ENCODE peak calls at places on chromosomes 12 and 14, in six cellular contexts. C is mammary epithelial cell, D is PC-9, U is adrenal gland, P is tibial artery, W is foreskin keratinocyte. O is an unnamed sample.

GRCh38 chr12:53930591-53931255 is 7.9 kb upstream of the HOXC13 start:
- DNase-seq in C (no peak), D (no peak), U (no peak), P (no peak), W (no peak), O (no peak)

GRCh38 chr12:52254965-52255751 is 19.3 kb upstream of the KRT86 start:
- DNase-seq in C (peak; percentile 53), D (peak; percentile 28), U (no peak), P (peak; percentile 10), W (no peak), O (no peak)

GRCh38 chr12:94262228-94263010 is 114.0 kb downstream of the PLXNC1 start:
- DNase-seq in C (peak; percentile 63), D (peak; percentile 56), U (peak; percentile 94), P (peak; percentile 94), W (peak; percentile 8), O (peak; percentile 76)

GRCh38 chr12:27635349-27635972 is 60.8 kb upstream of the REP15 start:
- DNase-seq in C (peak; percentile 46), D (no peak), U (no peak), P (no peak), W (no peak), O (peak; percentile 34)

GRCh38 chr14:22002860-22003284 is 329.3 kb upstream of the OR4E1 start:
- DNase-seq in C (no peak), D (peak; percentile 14), U (no peak), P (no peak), W (no peak), O (no peak)

GRCh38 chr12:64796205-64796845 is 28.1 kb upstream of the TBC1D30 start:
- DNase-seq in C (peak; percentile 88), D (peak; percentile 70), U (peak; percentile 76), P (no peak), W (peak; percentile 70), O (peak; percentile 80)

GRCh38 chr14:72907886-72908285 is 14.0 kb upstream of the DPF3 start:
- DNase-seq in C (peak; percentile 64), D (no peak), U (no peak), P (no peak), W (no peak), O (peak; percentile 56)

GRCh38 chr12:117842220-117842619 is 126.6 kb downstream of the KSR2 start:
- DNase-seq in C (no peak), D (no peak), U (no peak), P (no peak), W (no peak), O (no peak)

GRCh38 chr12:90237841-90238240 is 529.2 kb upstream of the ATP2B1 start:
- DNase-seq in C (no peak), D (no peak), U (no peak), P (no peak), W (no peak), O (no peak)

GRCh38 chr14:20553024-20553423 is 7.8 kb downstream of the RNASE9 start:
- DNase-seq in C (no peak), D (no peak), U (no peak), P (no peak), W (no peak), O (no peak)

GRCh38 chr12:100189241-100190012 is 11.2 kb upstream of the ACTR6 start:
- DNase-seq in C (no peak), D (no peak), U (no peak), P (no peak), W (no peak), O (no peak)

GRCh38 chr12:18970603-18971002 is 158.9 kb upstream of the PLEKHA5 start:
- DNase-seq in C (no peak), D (no peak), U (no peak), P (no peak), W (no peak), O (no peak)

GRCh38 chr12:51442324-51442723 is 17.7 kb downstream of the SLC4A8 start:
- DNase-seq in C (no peak), D (no peak), U (no peak), P (no peak), W (no peak), O (no peak)

GRCh38 chr12:96045566-96045965 is 10.2 kb upstream of the LTA4H start:
- DNase-seq in C (no peak), D (no peak), U (peak; percentile 49), P (no peak), W (no peak), O (no peak)

GRCh38 chr12:78149459-78149858 is 318.8 kb downstream of the NAV3 start:
- DNase-seq in C (no peak), D (no peak), U (no peak), P (no peak), W (no peak), O (no peak)

GRCh38 chr14:51939727-51940126 is 49.6 kb upstream of the RTRAF start:
- DNase-seq in C (no peak), D (no peak), U (no peak), P (no peak), W (no peak), O (no peak)

GRCh38 chr14:56884617-56885016 is 74.3 kb upstream of the OTX2 start:
- DNase-seq in C (no peak), D (no peak), U (no peak), P (no peak), W (no peak), O (no peak)

GRCh38 chr14:50865677-50866076 is 6.2 kb upstream of the ABHD12B start:
- DNase-seq in C (no peak), D (no peak), U (no peak), P (no peak), W (no peak), O (no peak)

GRCh38 chr12:6664902-6665301 is 2.0 kb upstream of the ING4 start:
- DNase-seq in C (no peak), D (no peak), U (no peak), P (no peak), W (no peak), O (no peak)

GRCh38 chr12:97131220-97131981 is 224.3 kb downstream of the NEDD1 start:
- DNase-seq in C (no peak), D (no peak), U (no peak), P (no peak), W (no peak), O (no peak)

GRCh38 chr14:85319998-85320397 is 209.9 kb upstream of the FLRT2 start:
- DNase-seq in C (peak; percentile 78), D (no peak), U (no peak), P (no peak), W (peak; percentile 32), O (peak; percentile 25)

GRCh38 chr12:124599074-124599999 is 31.9 kb upstream of the NCOR2 start:
- DNase-seq in C (peak; percentile 71), D (no peak), U (no peak), P (no peak), W (no peak), O (no peak)

GRCh38 chr14:92937229-92937937 is 14.4 kb downstream of the CHGA start:
- DNase-seq in C (peak; percentile 57), D (peak; percentile 50), U (no peak), P (no peak), W (no peak), O (peak; percentile 55)

GRCh38 chr12:6697584-6698351 is 2.8 kb downstream of the PIANP start:
- DNase-seq in C (peak; percentile 48), D (peak; percentile 68), U (peak; percentile 26), P (no peak), W (no peak), O (peak; percentile 57)

GRCh38 chr12:40013292-40013691 is 92.6 kb downstream of the SLC2A13 start:
- DNase-seq in C (no peak), D (no peak), U (no peak), P (no peak), W (no peak), O (no peak)

GRCh38 chr14:39025810-39026627 is 77.0 kb downstream of the SEC23A start:
- DNase-seq in C (no peak), D (no peak), U (no peak), P (no peak), W (no peak), O (no peak)

GRCh38 chr12:4771960-4772566 is 51.9 kb downstream of the GALNT8 start:
- DNase-seq in C (no peak), D (no peak), U (no peak), P (no peak), W (no peak), O (no peak)

GRCh38 chr12:114163766-114164165 is 197.6 kb upstream of the RBM19 start:
- DNase-seq in C (peak; percentile 20), D (no peak), U (peak; percentile 6), P (no peak), W (peak; percentile 2), O (peak; percentile 18)

GRCh38 chr12:70448371-70448770 is 82.3 kb downstream of the KCNMB4 start:
- DNase-seq in C (no peak), D (peak; percentile 11), U (no peak), P (no peak), W (no peak), O (no peak)

GRCh38 chr14:60651936-60652673 is 2.8 kb upstream of the SIX1 start:
- DNase-seq in C (no peak), D (no peak), U (no peak), P (no peak), W (no peak), O (no peak)

GRCh38 chr14:64891839-64892375 is 12.2 kb upstream of the SPTB start:
- DNase-seq in C (peak; percentile 43), D (peak; percentile 23), U (peak; percentile 35), P (no peak), W (peak; percentile 19), O (peak; percentile 38)

GRCh38 chr12:71129364-71129763 is 28.4 kb downstream of the TSPAN8 start:
- DNase-seq in C (no peak), D (no peak), U (no peak), P (no peak), W (no peak), O (no peak)

GRCh38 chr14:102731871-102732800 is 45.1 kb upstream of the TRAF3 start:
- DNase-seq in C (no peak), D (no peak), U (no peak), P (peak; percentile 49), W (no peak), O (no peak)
- TF ChIP-seq CTCF in C (no peak), D (no peak), U (no peak), P (no peak), W (no peak), O (no peak)

DNA sequence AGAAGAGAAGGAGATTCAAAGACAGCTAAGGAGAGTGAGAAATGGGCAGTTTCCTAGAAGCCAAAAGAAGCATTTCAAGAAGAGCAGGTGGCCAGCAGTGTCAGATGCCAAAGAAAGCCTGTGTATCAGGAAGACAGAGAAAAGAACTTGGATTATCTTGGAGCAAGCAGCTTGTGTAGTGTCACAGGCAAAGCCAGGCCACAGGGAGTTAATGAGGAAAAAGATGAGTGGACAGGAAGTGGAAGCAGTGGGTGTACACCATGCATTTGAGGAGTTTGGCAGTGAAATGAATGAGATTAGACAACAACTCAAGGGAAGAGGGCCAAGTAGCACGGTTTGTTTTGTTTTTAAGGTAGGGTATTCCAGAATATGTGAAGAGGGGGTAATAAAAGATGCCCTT is 5.6 kb upstream of the MYH7 start:
- DNase-seq in C (no peak), D (no peak), U (no peak), P (no peak), W (no peak), O (no peak)
- H3K27ac ChIP-seq in C (no peak overlapping the region), D (no peak overlapping the region), U (no peak overlapping the region), P (no peak overlapping the region), W (no peak overlapping the region), O (no peak overlapping the region)

GRCh38 chr14:33726685-33727084 is 224.2 kb downstream of the EGLN3 start:
- DNase-seq in C (no peak), D (no peak), U (no peak), P (no peak), W (no peak), O (no peak)
- TF ChIP-seq CTCF in C (no peak), D (no peak), U (no peak), P (no peak), W (no peak), O (no peak)

GRCh38 chr14:24072881-24073877 is 1.8 kb downstream of the CPNE6 start:
- DNase-seq in C (no peak), D (no peak), U (no peak), P (no peak), W (no peak), O (no peak)
- H3K27ac ChIP-seq in C (no peak overlapping the region), D (no peak overlapping the region), U (no peak overlapping the region), P (no peak overlapping the region), W (no peak overlapping the region), O (no peak overlapping the region)

GRCh38 chr12:119869720-119870119 is 7.4 kb downstream of the CIT start:
- DNase-seq in C (peak; percentile 88), D (peak; percentile 23), U (no peak), P (peak; percentile 66), W (peak; percentile 79), O (peak; percentile 80)
- TF ChIP-seq CTCF in C (no peak), D (no peak), U (no peak), P (no peak), W (peak; percentile 32), O (no peak)